ENCODE peak calls at places on chromosomes 3 and 15, in six cellular contexts. P, A, L, Z, N and X are unnamed samples.

GRCh38 chr3:71998995-71999673 is 214.2 kb upstream of the PROK2 start:
- DNase-seq in P (no peak), A (no peak), L (no peak), Z (no peak), N (no peak), X (no peak)

GRCh38 chr3:55720614-55721013 is 233.5 kb upstream of the WNT5A start:
- DNase-seq in P (no peak), A (no peak), L (no peak), Z (no peak), N (no peak), X (no peak)

GRCh38 chr3:155631323-155632019 is 113.4 kb downstream of the PLCH1 start:
- DNase-seq in P (no peak), A (no peak), L (no peak), Z (no peak), N (no peak), X (no peak)

GRCh38 chr3:177615015-177615414 is 417.7 kb upstream of the TBL1XR1 start:
- DNase-seq in P (peak; percentile 26), A (peak; percentile 82), L (no peak), Z (no peak), N (no peak), X (no peak)

GRCh38 chr3:110542552-110543164 is 529.0 kb upstream of the NECTIN3 start:
- DNase-seq in P (no peak), A (no peak), L (no peak), Z (no peak), N (no peak), X (no peak)

GRCh38 chr3:114025451-114025850 is 30.9 kb downstream of the CCDC191 start:
- DNase-seq in P (no peak), A (no peak), L (no peak), Z (no peak), N (no peak), X (no peak)

GRCh38 chr3:30342319-30343060 is 263.9 kb upstream of the TGFBR2 start:
- DNase-seq in P (no peak), A (peak; percentile 87), L (no peak), Z (no peak), N (no peak), X (no peak)

GRCh38 chr3:112056451-112056929 is 22.0 kb downstream of the TMPRSS7 start:
- DNase-seq in P (no peak), A (no peak), L (no peak), Z (no peak), N (no peak), X (no peak)

GRCh38 chr3:33543600-33543999 is 103.4 kb upstream of the UBP1 start:
- DNase-seq in P (no peak), A (no peak), L (no peak), Z (no peak), N (no peak), X (no peak)

GRCh38 chr15:35307676-35308075 is 222.6 kb upstream of the NANOGP8 start:
- DNase-seq in P (no peak), A (no peak), L (no peak), Z (no peak), N (no peak), X (no peak)

GRCh38 chr3:158792709-158793108 is 9.1 kb upstream of the MFSD1 start:
- DNase-seq in P (no peak), A (no peak), L (no peak), Z (no peak), N (no peak), X (no peak)

GRCh38 chr3:65401359-65401810 is 637.3 kb downstream of the MAGI1 start:
- DNase-seq in P (no peak), A (no peak), L (no peak), Z (no peak), N (no peak), X (no peak)

GRCh38 chr3:120440001-120440703 is 10.6 kb downstream of the FSTL1 start:
- DNase-seq in P (no peak), A (no peak), L (no peak), Z (no peak), N (no peak), X (no peak)

GRCh38 chr3:57942872-57943283 is 65.3 kb upstream of the FLNB start:
- DNase-seq in P (no peak), A (no peak), L (no peak), Z (no peak), N (no peak), X (no peak)

GRCh38 chr15:57406040-57406772 is 29.9 kb downstream of the CGNL1 start:
- DNase-seq in P (no peak), A (peak; percentile 48), L (no peak), Z (no peak), N (no peak), X (no peak)

GRCh38 chr3:81544385-81544784 is 217.1 kb downstream of the GBE1 start:
- DNase-seq in P (no peak), A (no peak), L (no peak), Z (no peak), N (no peak), X (no peak)

GRCh38 chr15:66229790-66230460 is 23.6 kb downstream of the MEGF11 start:
- DNase-seq in P (no peak), A (no peak), L (no peak), Z (no peak), N (no peak), X (no peak)

GRCh38 chr3:37526511-37526910 is 335.2 kb upstream of the CTDSPL start:
- DNase-seq in P (no peak), A (no peak), L (no peak), Z (no peak), N (no peak), X (no peak)

GRCh38 chr3:148532326-148532725 is 165.4 kb upstream of the AGTR1 start:
- DNase-seq in P (no peak), A (no peak), L (no peak), Z (no peak), N (no peak), X (no peak)

GRCh38 chr3:89877230-89877629 is 769.8 kb downstream of the EPHA3 start:
- DNase-seq in P (no peak), A (no peak), L (no peak), Z (no peak), N (no peak), X (no peak)

GRCh38 chr15:101694261-101694660 is 30.0 kb downstream of the TARS3 start:
- DNase-seq in P (no peak), A (no peak), L (no peak), Z (no peak), N (no peak), X (no peak)
- TF ChIP-seq TAF1 in P (no peak), A (no peak), L (no peak), Z (no peak), N (no peak), X (no peak)

DNA sequence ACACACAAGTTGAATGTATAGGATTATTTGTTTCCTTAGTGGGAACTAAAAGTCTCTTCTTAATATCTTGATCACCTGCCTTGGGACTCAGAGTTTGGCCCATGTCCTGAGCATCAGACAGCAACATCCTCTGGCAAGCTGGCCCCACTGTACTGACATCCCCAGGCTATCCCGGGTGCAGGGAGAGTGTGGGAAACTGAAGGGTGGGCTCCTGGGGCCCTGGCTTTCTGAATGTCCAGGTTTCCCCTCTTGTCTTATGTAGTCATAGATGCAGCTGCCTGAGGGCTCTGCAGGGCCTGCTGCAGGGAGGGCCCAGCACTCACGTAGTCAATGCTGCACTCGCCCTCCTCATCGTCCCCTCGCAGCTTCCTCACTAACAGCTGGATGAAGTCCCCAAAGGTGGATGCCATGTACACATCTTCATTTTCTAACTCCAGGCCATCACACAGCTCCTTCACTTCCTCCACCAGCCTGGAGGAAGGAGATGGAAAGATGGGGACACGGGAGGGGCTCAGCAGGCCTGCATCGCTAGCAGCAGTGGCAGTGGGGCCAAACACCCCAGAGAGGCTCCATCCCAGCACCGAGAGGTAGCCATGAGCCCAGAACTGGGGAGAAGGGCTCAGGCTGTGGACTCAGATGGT is 42.8 kb downstream of the ALDH1L1 start:
- DNase-seq in P (no peak), A (no peak), L (peak; percentile 13), Z (no peak), N (no peak), X (no peak)
- TF ChIP-seq POLR2A in P (no peak), A (no peak), L (no peak), Z (no peak), N (no peak), X (no peak)

GRCh38 chr15:78872972-78873795 is 494 bp downstream of the MORF4L1 start:
- DNase-seq in P (peak; percentile 72), A (peak; percentile 81), L (peak; percentile 89), Z (peak; percentile 53), N (peak; percentile 60), X (peak; percentile 51)

GRCh38 chr15:78868366-78868765 is 4.3 kb upstream of the MORF4L1 start:
- DNase-seq in P (no peak), A (no peak), L (no peak), Z (no peak), N (no peak), X (no peak)

GRCh38 chr15:78873796-78874761 is 1.4 kb downstream of the MORF4L1 start:
- DNase-seq in P (no peak), A (no peak), L (no peak), Z (no peak), N (no peak), X (no peak)

GRCh38 chr15:78875107-78875914 is 2.6 kb downstream of the MORF4L1 start:
- DNase-seq in P (no peak), A (no peak), L (no peak), Z (no peak), N (no peak), X (no peak)

GRCh38 chr15:78872155-78872971 is at the start of gene MORF4L1:
- DNase-seq in P (peak; percentile 90), A (peak; percentile 88), L (peak; percentile 97), Z (peak; percentile 71), N (peak; percentile 93), X (peak; percentile 90)
- TF ChIP-seq POLR2AphosphoS5 in P (no peak), A (no peak), L (no peak), Z (no peak), N (no peak), X (no peak)

DNA sequence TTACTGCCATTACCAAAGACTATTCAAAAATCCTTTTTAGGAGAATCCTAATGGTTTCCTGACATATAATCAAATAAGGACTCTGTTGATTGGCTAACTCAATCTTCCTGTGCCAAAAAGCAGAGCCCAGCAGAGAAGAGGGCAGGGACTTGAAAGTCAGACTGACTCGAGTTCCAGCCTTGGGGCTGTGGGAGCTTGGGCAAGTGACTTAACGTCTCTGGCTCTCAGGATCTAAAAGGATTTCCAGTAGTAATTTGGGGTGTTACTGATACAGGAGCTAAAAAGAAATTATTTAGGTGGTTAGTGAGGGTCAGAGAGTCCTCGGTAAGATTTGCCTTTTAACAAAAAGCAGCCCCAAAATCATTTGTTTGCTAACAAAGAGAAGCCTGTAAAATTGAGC is 10.9 kb downstream of the CCR5 start:
- DNase-seq in P (no peak), A (no peak), L (no peak), Z (no peak), N (no peak), X (no peak)
- TF ChIP-seq TAF1 in P (no peak), A (no peak), L (no peak), Z (no peak), N (no peak), X (no peak)